ENCODE peak calls at places on chromosomes 13 and 19, in six cellular contexts. B is IMR-90, O is H9, X is H1, N is trophoblast cell, D is mesenchymal stem cell. J is an unnamed sample.

GRCh38 chr19:14432817-14433453 is at the start of gene PKN1:
- DNase-seq in B (no peak), O (peak), X (peak), N (no peak), D (no peak), J (peak)

GRCh38 chr13:71417205-71417604 is 449.8 kb downstream of the DACH1 start:
- DNase-seq in B (peak), O (no peak), X (no peak), N (no peak), D (peak), J (no peak)

GRCh38 chr19:4496304-4496703 is 22.0 kb downstream of the PLIN4 start:
- DNase-seq in B (no peak), O (no peak), X (no peak), N (no peak), D (no peak), J (no peak)

GRCh38 chr13:109734002-109734785 is 52.2 kb downstream of the IRS2 start:
- DNase-seq in B (no peak), O (no peak), X (no peak), N (no peak), D (no peak), J (no peak)

GRCh38 chr19:51615991-51616390 is 14.2 kb downstream of the SIGLEC5 start:
- DNase-seq in B (no peak), O (no peak), X (no peak), N (peak), D (no peak), J (no peak)

GRCh38 chr13:109787135-109787954 is 962 bp upstream of the IRS2 start:
- DNase-seq in B (peak), O (peak), X (peak), N (peak), D (peak), J (peak)

GRCh38 chr19:6890938-6891337 is 3.6 kb downstream of the ADGRE1 start:
- DNase-seq in B (no peak), O (no peak), X (no peak), N (no peak), D (no peak), J (no peak)

GRCh38 chr19:51514866-51515481 is 13.4 kb upstream of the SIGLEC12 start:
- DNase-seq in B (peak), O (no peak), X (no peak), N (peak), D (peak), J (peak)

GRCh38 chr13:112576191-112576590 is 11.8 kb downstream of the TUBGCP3 start:
- DNase-seq in B (no peak), O (no peak), X (no peak), N (no peak), D (no peak), J (no peak)

GRCh38 chr19:43476606-43477005 is 11.2 kb upstream of the LYPD3 start:
- DNase-seq in B (peak), O (no peak), X (no peak), N (no peak), D (peak), J (no peak)

GRCh38 chr19:32570081-32570785 is 10.8 kb upstream of the PDCD5 start:
- DNase-seq in B (peak), O (peak), X (peak), N (peak), D (peak), J (peak)

GRCh38 chr13:114019367-114019766 is 45.5 kb upstream of the C13orf46 start:
- DNase-seq in B (no peak), O (peak), X (no peak), N (no peak), D (no peak), J (no peak)

GRCh38 chr19:34577531-34578101 is 96.1 kb downstream of the WTIP start:
- DNase-seq in B (no peak), O (peak), X (peak), N (no peak), D (no peak), J (no peak)

DNA sequence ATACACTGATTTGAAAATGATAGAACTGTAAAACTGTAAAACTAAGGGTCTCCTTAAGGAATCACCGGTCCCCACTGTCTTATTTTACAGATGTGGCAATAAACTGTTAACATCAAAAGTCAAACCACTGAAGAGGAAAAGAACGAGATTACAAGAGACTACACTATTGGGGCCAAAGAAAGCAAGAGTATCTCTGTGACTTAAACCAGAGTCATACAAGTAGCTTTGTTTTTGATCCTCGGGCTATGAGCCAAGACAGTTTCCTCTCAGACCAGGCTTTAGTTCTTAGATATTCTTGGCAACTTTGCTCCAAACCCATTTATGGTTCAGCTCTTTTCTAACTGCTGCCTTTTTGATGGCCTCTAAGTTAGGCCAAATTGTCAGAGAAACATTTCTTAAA is 113.8 kb downstream of the TBC1D4 start:
- DNase-seq in B (peak), O (no peak), X (no peak), N (no peak), D (peak), J (no peak)
- H2AFZ ChIP-seq in B (no peak), O (no peak), X (no peak), N (no peak), D (no peak), J (no peak)

GRCh38 chr19:23509686-23510450 is 114.6 kb upstream of the ZNF91 start:
- DNase-seq in B (no peak), O (no peak), X (no peak), N (peak), D (no peak), J (no peak)
- H3K14ac ChIP-seq in B (no peak), O (no peak), X (no peak), N (no peak), D (no peak), J (no peak)

GRCh38 chr19:7919681-7920519 is at the start of gene SNAPC2:
- DNase-seq in B (peak), O (peak), X (peak), N (peak), D (peak), J (peak)
- H2AFZ ChIP-seq in B (peak), O (no peak), X (peak), N (peak), D (peak), J (peak)

GRCh38 chr19:40175820-40176219 is 15.4 kb upstream of the MAP3K10 start:
- DNase-seq in B (no peak), O (no peak), X (no peak), N (no peak), D (no peak), J (no peak)
- H3K14ac ChIP-seq in B (no peak), O (no peak), X (no peak), N (no peak), D (no peak), J (no peak)

GRCh38 chr13:46146898-46147297 is 35.1 kb downstream of the LCP1 start:
- DNase-seq in B (no peak), O (peak), X (no peak), N (no peak), D (peak), J (no peak)

GRCh38 chr13:46143239-46143701 is 38.4 kb upstream of the CPB2 start:
- DNase-seq in B (no peak), O (no peak), X (no peak), N (no peak), D (no peak), J (no peak)

GRCh38 chr13:46149272-46150133 is 32.5 kb downstream of the LCP1 start:
- DNase-seq in B (peak), O (no peak), X (no peak), N (peak), D (no peak), J (no peak)

GRCh38 chr13:46142692-46143238 is 37.9 kb upstream of the CPB2 start:
- DNase-seq in B (no peak), O (no peak), X (no peak), N (no peak), D (no peak), J (no peak)

GRCh38 chr13:46145950-46146349 is 36.0 kb downstream of the LCP1 start:
- DNase-seq in B (no peak), O (no peak), X (no peak), N (no peak), D (no peak), J (no peak)
- H2AFZ ChIP-seq in B (no peak), O (no peak), X (no peak), N (no peak), D (no peak), J (no peak)

GRCh38 chr19:10920288-10920655 is 8.2 kb downstream of the YIPF2 start:
- DNase-seq in B (no peak), O (no peak), X (no peak), N (no peak), D (no peak), J (no peak)
- H3K14ac ChIP-seq in B (no peak), O (no peak), X (no peak), N (no peak), D (no peak), J (no peak)

GRCh38 chr19:47096721-47097120 is 16.9 kb downstream of the ZC3H4 start:
- DNase-seq in B (no peak), O (no peak), X (no peak), N (no peak), D (no peak), J (no peak)

GRCh38 chr19:47093254-47093653 is 20.3 kb downstream of the ZC3H4 start:
- DNase-seq in B (no peak), O (no peak), X (no peak), N (no peak), D (no peak), J (no peak)

GRCh38 chr19:47093841-47094240 is 19.7 kb downstream of the ZC3H4 start:
- DNase-seq in B (no peak), O (no peak), X (no peak), N (no peak), D (no peak), J (no peak)

GRCh38 chr19:47095707-47096704 is 17.6 kb downstream of the ZC3H4 start:
- DNase-seq in B (no peak), O (no peak), X (no peak), N (no peak), D (no peak), J (no peak)

GRCh38 chr19:47094557-47095517 is 18.7 kb downstream of the ZC3H4 start:
- DNase-seq in B (no peak), O (no peak), X (no peak), N (no peak), D (no peak), J (no peak)
- H2AFZ ChIP-seq in B (no peak), O (no peak), X (no peak), N (no peak), D (no peak), J (no peak)

GRCh38 chr19:19429361-19429760 is 23.9 kb downstream of the GATAD2A start:
- DNase-seq in B (no peak), O (no peak), X (no peak), N (no peak), D (no peak), J (no peak)

GRCh38 chr19:19426799-19427198 is 21.3 kb downstream of the GATAD2A start:
- DNase-seq in B (no peak), O (no peak), X (no peak), N (no peak), D (no peak), J (no peak)

GRCh38 chr19:19427935-19428334 is 22.5 kb downstream of the GATAD2A start:
- DNase-seq in B (no peak), O (no peak), X (no peak), N (no peak), D (no peak), J (no peak)

GRCh38 chr19:19427302-19427701 is 21.8 kb downstream of the GATAD2A start:
- DNase-seq in B (no peak), O (no peak), X (no peak), N (no peak), D (no peak), J (no peak)

DNA sequence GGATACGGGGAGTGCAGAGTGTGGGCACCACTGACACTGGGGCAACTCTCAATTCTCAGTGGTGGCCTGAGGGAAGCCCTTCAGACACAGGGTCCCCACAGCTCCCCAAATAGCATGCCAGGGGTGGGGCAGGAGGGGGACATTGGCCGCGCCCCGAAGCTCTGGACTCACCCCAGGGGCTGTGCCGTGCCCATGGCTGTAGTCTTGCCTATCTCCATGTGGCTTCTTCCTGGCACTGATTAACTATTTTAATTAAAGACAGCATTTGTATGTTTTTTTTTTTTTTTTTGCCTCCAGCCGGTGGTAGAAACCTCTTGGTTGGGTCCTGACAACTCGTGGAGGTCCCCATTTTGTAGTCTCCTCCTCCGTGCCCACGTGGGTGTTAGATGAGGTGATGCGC is 23.3 kb downstream of the GATAD2A start:
- DNase-seq in B (no peak), O (no peak), X (no peak), N (no peak), D (no peak), J (no peak)
- H3K14ac ChIP-seq in B (no peak), O (no peak), X (no peak), N (no peak), D (no peak), J (no peak)

DNA sequence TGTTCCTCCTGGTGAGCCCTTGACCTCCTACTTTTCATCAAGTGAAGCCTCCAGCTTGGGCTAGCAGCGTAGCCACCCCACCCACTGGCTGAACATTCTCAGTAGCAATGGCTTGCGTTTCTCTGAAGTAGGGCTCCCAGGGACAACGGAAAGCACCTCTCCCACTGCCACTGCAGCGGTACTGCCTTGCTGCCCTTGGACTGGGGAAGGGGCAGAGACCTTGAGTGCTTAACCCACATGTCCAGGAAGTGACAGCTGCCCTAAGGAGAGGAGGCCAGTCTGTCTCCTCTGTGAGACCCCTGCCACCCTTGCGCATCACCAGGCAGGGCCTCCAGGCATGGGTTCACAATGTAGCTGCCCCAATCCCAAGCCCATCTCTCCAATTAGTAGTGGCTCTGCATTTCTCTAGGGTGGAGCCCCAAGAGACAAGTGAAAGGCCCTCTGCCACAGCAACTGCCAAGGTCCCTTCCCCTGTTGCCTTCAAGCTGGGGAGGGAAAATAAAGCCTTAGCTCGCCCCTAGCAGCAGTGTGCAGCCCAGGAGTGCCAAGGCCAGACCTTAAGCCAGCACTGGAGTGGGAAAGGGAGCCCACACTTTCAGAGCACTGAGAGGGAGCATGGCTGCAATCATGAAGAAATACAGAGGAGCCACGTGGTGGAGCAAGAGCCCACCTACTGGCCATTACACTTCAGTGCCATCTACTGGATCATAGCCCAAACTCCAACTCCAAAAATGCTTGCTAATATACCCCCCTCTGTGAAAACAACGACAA is 175.9 kb upstream of the TRPC4 start:
- DNase-seq in B (peak), O (peak), X (no peak), N (peak), D (peak), J (peak)
- H2AFZ ChIP-seq in B (peak), O (no peak), X (no peak), N (peak), D (no peak), J (peak)

GRCh38 chr19:38606131-38606530 is 11.6 kb downstream of the MAP4K1 start:
- DNase-seq in B (no peak), O (no peak), X (no peak), N (no peak), D (no peak), J (no peak)
- H3K14ac ChIP-seq in B (no peak), O (no peak), X (no peak), N (no peak), D (no peak), J (no peak)